ENCODE peak calls at places on chromosomes 11 and 22, in ten cellular contexts. S is thoracic aorta, T is lower leg skin, E is heart right ventricle, U is neuronal stem cell, X is mesendoderm, Z is left ventricle myocardium inferior, H is fibroblast of lung, L is IMR-90, D is A549. N is an unnamed sample.

GRCh38 chr11:74731301-74732094 is at the start of gene CHRDL2:
- DNase-seq in H (peak), E (peak), S (no peak), X (peak), D (no peak), Z (no peak), L (peak), U (no peak), T (no peak), N (no peak)

GRCh38 chr22:40498454-40499186 is 128.2 kb downstream of the SGSM3 start:
- DNase-seq in L (peak), T (no peak), H (peak), E (no peak), S (no peak), X (peak), U (no peak), D (peak), Z (no peak), N (no peak)

GRCh38 chr22:22824340-22825212 is 63.0 kb upstream of the IGLL5 start:
- DNase-seq in X (no peak), D (no peak), Z (no peak), T (no peak), H (no peak), L (no peak), E (no peak), S (no peak), U (no peak), N (no peak)

GRCh38 chr11:70650075-70650909 is 252.0 kb downstream of the CTTN start:
- DNase-seq in D (peak), Z (peak), H (peak), S (no peak), X (peak), U (peak), E (peak), L (peak), T (peak), N (peak)

GRCh38 chr22:39237276-39238123 is 7.3 kb downstream of the PDGFB start:
- DNase-seq in H (no peak), Z (no peak), U (no peak), X (no peak), E (no peak), D (no peak), T (no peak), L (no peak), S (no peak), N (peak)

GRCh38 chr11:47552086-47552580 is 799 bp downstream of the CELF1 start:
- DNase-seq in D (no peak), H (peak), X (peak), Z (peak), L (peak), U (no peak), S (no peak), T (no peak), E (no peak), N (peak)

GRCh38 chr22:38872831-38873248 is 824 bp upstream of the CBX6 start:
- DNase-seq in S (no peak), E (peak), D (peak), Z (peak), H (peak), L (peak), T (peak), U (no peak), X (peak), N (peak)

GRCh38 chr11:117931971-117932370 is 2.8 kb upstream of the TMPRSS13 start:
- DNase-seq in Z (no peak), X (no peak), H (no peak), D (no peak), T (no peak), U (no peak), L (no peak), S (no peak), E (no peak), N (no peak)

GRCh38 chr22:24398409-24398808 is 29.0 kb upstream of the ADORA2A start:
- DNase-seq in S (no peak), Z (no peak), E (no peak), L (peak), T (no peak), X (no peak), D (no peak), U (no peak), H (no peak), N (no peak)

GRCh38 chr11:82462588-82462987 is 271.1 kb downstream of the FAM181B start:
- DNase-seq in D (no peak), H (no peak), U (no peak), X (peak), T (no peak), L (no peak), S (no peak), E (no peak), Z (no peak), N (no peak)

GRCh38 chr22:37749223-37749622 is 52.4 kb downstream of the TRIOBP start:
- DNase-seq in T (no peak), H (no peak), L (no peak), S (no peak), D (no peak), E (no peak), U (no peak), X (peak), Z (no peak), N (no peak)

GRCh38 chr22:46614070-46614931 is 5.9 kb upstream of the GRAMD4 start:
- DNase-seq in S (no peak), H (no peak), U (no peak), D (no peak), Z (no peak), X (no peak), T (no peak), E (no peak), L (no peak), N (no peak)

GRCh38 chr11:4018641-4019040 is 76.0 kb upstream of the RRM1 start:
- DNase-seq in T (no peak), L (no peak), U (no peak), Z (no peak), H (peak), X (peak), S (no peak), D (no peak), E (no peak), N (no peak)

GRCh38 chr11:15985127-15985862 is 371.1 kb downstream of the SOX6 start:
- DNase-seq in H (peak), L (no peak), E (no peak), S (no peak), D (no peak), Z (no peak), X (no peak), T (no peak), U (no peak), N (no peak)

GRCh38 chr22:48192920-48193319 is 1430.5 kb downstream of the TBC1D22A start:
- DNase-seq in E (no peak), U (no peak), S (no peak), X (no peak), T (no peak), L (no peak), H (no peak), D (no peak), Z (no peak), N (no peak)

GRCh38 chr11:78654866-78655265 is 80.2 kb upstream of the NARS2 start:
- DNase-seq in X (no peak), E (no peak), T (no peak), D (no peak), U (no peak), L (no peak), S (no peak), H (no peak), Z (no peak), N (no peak)

GRCh38 chr11:73974611-73975478 is 7.8 kb downstream of the UCP2 start:
- DNase-seq in E (no peak), T (no peak), S (no peak), L (no peak), X (no peak), H (no peak), Z (no peak), U (no peak), D (no peak), N (peak)

GRCh38 chr11:7613394-7613720 is 59.9 kb downstream of the CYB5R2 start:
- DNase-seq in H (no peak), T (no peak), U (no peak), D (no peak), X (no peak), Z (no peak), E (no peak), S (no peak), L (no peak), N (no peak)

GRCh38 chr11:119832536-119832935 is 103.5 kb upstream of the NECTIN1 start:
- DNase-seq in L (peak), X (peak), T (peak), U (no peak), E (peak), S (no peak), D (peak), H (peak), Z (no peak), N (peak)

GRCh38 chr22:35634981-35635540 is 13.2 kb upstream of the APOL6 start:
- DNase-seq in E (no peak), Z (no peak), L (peak), T (no peak), D (no peak), X (no peak), S (no peak), H (peak), U (no peak), N (no peak)

GRCh38 chr11:2444301-2445106 is at the start of the genes KCNQ1 and TRPM5:
- DNase-seq in S (no peak), D (peak), H (no peak), U (peak), E (peak), Z (peak), L (no peak), T (no peak), X (peak), N (peak)

GRCh38 chr11:2443406-2443805 is 908 bp downstream of the TRPM5 start:
- DNase-seq in Z (no peak), X (no peak), L (no peak), T (no peak), E (no peak), H (no peak), D (no peak), U (no peak), S (no peak), N (peak)

GRCh38 chr11:2445107-2445947 is 519 bp downstream of the KCNQ1 start:
- DNase-seq in D (no peak), H (no peak), Z (no peak), X (no peak), E (no peak), U (no peak), S (no peak), L (no peak), T (no peak), N (peak)

GRCh38 chr11:2442554-2442953 is 1.8 kb downstream of the TRPM5 start:
- DNase-seq in Z (no peak), T (no peak), H (no peak), E (no peak), D (no peak), S (no peak), U (no peak), L (no peak), X (no peak), N (peak)

DNA sequence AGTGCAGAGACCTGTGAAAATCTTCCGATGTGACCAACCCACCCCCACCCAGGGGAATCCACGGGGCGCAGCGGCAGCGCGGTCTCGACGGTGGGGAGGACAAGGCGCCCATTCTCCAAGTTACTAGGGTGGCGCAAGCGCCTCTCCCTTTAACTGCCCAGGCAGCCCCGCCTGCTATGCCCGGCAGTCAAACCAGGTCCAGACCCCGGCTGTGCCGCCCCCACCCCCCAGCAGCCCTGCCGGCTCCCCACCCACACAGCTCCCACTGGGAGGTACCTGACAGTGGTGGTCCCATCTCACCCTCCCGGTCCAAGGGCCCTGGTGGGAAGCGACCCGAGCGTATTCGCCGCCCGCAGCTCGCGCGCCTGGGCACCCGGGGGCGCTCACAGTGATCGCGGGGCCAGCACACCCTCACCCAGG is 423 bp downstream of the TRPM5 start:
- DNase-seq in D (no peak), Z (no peak), X (no peak), U (no peak), H (no peak), E (no peak), T (no peak), L (no peak), S (no peak), N (peak)
- H3K4me3 ChIP-seq in D (peak), Z (peak), X (no peak), U (no peak), H (no peak), E (peak), T (no peak), L (no peak), S (peak), N (peak)

GRCh38 chr11:40032331-40032730 is 1427.1 kb downstream of the LRRC4C start:
- DNase-seq in S (no peak), Z (no peak), D (no peak), X (peak), L (no peak), E (no peak), U (no peak), H (no peak), T (no peak), N (no peak)

GRCh38 chr11:40037005-40037404 is 1422.4 kb downstream of the LRRC4C start:
- DNase-seq in T (no peak), L (no peak), U (no peak), X (peak), Z (no peak), S (no peak), D (no peak), H (peak), E (no peak), N (no peak)
- H3K4me3 ChIP-seq in T (no peak), L (no peak), U (no peak), X (no peak), Z (no peak), S (no peak), D (no peak), H (no peak), E (no peak), N (no peak)

GRCh38 chr11:57596266-57596885 is 1.1 kb upstream of the SERPING1 start:
- DNase-seq in T (no peak), U (no peak), X (no peak), S (no peak), E (no peak), D (no peak), L (no peak), Z (no peak), H (no peak), N (no peak)

GRCh38 chr11:57598831-57599155 is 1.3 kb downstream of the SERPING1 start:
- DNase-seq in X (peak), U (no peak), Z (no peak), H (peak), D (no peak), E (no peak), S (no peak), L (peak), T (no peak), N (no peak)

GRCh38 chr11:57599381-57599780 is 1.9 kb downstream of the SERPING1 start:
- DNase-seq in S (no peak), L (no peak), H (no peak), Z (no peak), E (no peak), T (no peak), U (no peak), D (no peak), X (peak), N (no peak)

GRCh38 chr11:57597461-57597892 is at the start of gene SERPING1:
- DNase-seq in Z (peak), L (no peak), X (no peak), E (peak), H (no peak), U (no peak), S (peak), T (peak), D (no peak), N (peak)

GRCh38 chr11:57597971-57598830 is 716 bp downstream of the SERPING1 start:
- DNase-seq in H (peak), U (peak), L (peak), D (no peak), T (peak), S (peak), X (peak), Z (peak), E (peak), N (peak)
- H3K4me3 ChIP-seq in H (peak), U (peak), L (peak), D (peak), T (peak), S (peak), X (peak), Z (peak), E (peak), N (peak)

DNA sequence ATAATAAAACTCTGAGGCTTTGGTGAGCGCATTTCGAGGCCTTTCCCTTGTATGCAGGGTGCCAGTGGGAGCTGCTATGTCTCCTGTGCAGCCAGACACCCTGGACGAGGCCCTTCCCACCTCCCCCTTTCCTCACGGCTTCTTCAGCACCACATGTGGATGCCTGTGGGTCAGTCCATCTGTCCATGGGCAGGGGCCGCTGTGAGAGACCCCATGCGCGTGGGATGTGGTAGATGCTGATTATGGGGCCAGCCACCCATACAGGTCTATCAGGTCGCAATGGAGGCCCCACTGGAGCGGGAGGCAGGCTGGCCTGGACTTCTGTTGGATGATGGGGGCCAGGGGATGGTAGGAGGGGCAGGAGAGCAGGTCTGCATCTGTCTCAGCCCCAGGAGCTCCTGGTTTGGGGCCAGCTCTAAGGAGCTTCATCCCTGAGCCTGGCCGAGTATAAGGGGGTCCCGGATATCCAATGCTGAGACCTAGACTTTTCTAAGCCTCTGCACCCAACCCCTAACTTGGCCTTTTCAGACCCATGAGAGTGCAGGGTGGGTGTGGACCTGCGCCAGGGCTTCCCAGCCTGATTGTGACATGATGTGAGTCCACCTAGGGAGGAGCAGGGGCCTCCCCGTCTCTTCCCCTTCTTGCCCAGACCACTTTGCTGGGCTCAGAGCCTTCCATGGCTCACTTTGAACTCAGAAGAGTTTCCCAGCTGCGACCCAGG is 14.0 kb upstream of the DGCR8 start:
- DNase-seq in H (no peak), D (no peak), T (no peak), S (no peak), L (no peak), U (no peak), E (no peak), Z (no peak), X (no peak), N (no peak)
- H3K4me3 ChIP-seq in H (no peak), D (no peak), T (no peak), S (no peak), L (no peak), U (no peak), E (no peak), Z (no peak), X (no peak), N (no peak)

DNA sequence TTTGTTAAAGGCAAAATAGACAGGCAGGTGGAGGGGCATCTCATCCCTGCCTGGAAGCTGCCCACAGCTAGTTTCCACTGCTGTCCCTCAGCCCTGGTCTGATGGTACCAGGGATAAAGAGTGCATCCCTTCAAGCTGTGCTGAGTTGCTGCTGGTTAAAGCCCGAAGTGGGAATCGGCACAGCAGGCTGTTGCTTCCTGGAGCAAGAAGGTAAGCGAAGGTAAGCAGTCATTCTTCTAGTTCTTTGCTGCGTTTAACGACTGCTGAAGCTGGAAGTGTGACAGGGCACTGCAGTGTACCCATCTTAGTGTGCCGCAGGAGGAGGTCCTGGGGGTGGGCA is 190.3 kb upstream of the E2F8 start:
- DNase-seq in X (no peak), Z (no peak), H (no peak), L (no peak), D (no peak), E (no peak), U (no peak), S (no peak), T (no peak), N (no peak)
- H3K4me3 ChIP-seq in X (no peak), Z (no peak), H (no peak), L (no peak), D (no peak), E (no peak), U (no peak), S (no peak), T (no peak), N (no peak)

DNA sequence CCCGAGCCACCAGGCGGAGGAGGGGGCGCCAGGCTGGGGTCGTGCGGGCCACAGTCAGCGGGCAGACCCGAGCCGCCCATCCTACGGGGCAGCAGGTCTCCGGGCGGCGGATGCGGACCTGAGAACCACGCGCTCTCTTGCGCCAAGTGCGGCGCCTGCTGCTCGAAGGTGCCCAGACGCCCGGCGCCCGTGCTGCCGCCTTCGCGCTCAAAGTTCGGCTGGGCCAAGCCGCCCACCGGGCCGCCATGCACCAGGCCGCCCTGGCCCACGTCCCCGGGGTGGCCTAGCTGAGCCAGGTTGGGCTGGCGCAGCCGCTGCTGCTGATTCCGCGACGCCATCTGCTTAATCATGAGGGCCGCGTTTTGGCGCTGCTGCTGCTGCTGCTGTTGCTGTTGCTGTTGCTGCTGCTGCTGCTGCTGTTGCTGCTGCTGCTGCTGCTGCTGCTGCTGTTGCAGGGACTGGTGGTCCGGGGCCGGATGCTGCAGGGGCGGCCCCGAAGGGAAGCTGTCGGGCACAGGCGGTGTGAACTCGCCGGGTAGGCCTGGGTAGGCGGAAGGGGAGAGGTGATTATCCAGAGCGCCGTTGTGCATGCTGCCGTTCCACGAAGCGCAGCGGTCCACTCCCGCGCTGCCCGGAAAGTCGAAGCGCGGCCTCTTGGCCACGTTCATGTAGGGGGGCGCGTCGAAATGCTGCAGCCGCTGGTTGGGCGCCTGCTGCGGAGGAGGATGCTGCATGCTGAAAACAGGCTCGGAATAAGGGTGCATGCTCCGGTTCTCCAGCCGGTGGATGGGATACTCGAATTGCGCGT is 2.8 kb downstream of the MN1 start:
- DNase-seq in E (peak), D (no peak), L (no peak), X (peak), S (no peak), T (no peak), U (no peak), Z (no peak), H (peak), N (no peak)
- H3K4me3 ChIP-seq in E (peak), D (no peak), L (no peak), X (no peak), S (peak), T (no peak), U (peak), Z (peak), H (no peak), N (no peak)

GRCh38 chr11:46295312-46295995 is 18.0 kb downstream of the CREB3L1 start:
- DNase-seq in Z (peak), E (peak), X (peak), L (peak), U (peak), T (no peak), H (peak), D (no peak), S (no peak), N (no peak)

GRCh38 chr11:46293616-46294015 is 16.2 kb downstream of the CREB3L1 start:
- DNase-seq in D (no peak), X (no peak), T (no peak), Z (no peak), S (no peak), U (no peak), H (peak), E (no peak), L (peak), N (no peak)

GRCh38 chr11:46294365-46295309 is 17.2 kb downstream of the CREB3L1 start:
- DNase-seq in U (peak), L (peak), X (peak), Z (no peak), E (no peak), S (no peak), T (no peak), D (no peak), H (peak), N (no peak)

GRCh38 chr11:46296520-46297448 is 19.3 kb downstream of the CREB3L1 start:
- DNase-seq in U (peak), E (peak), D (no peak), Z (peak), X (peak), L (peak), H (peak), T (no peak), S (no peak), N (no peak)

GRCh38 chr11:46295996-46296519 is 18.6 kb downstream of the CREB3L1 start:
- DNase-seq in X (peak), D (no peak), T (no peak), S (no peak), U (no peak), Z (no peak), E (no peak), L (no peak), H (no peak), N (no peak)
- H3K4me3 ChIP-seq in X (peak), D (peak), T (peak), S (peak), U (peak), Z (peak), E (peak), L (peak), H (peak), N (peak)